ENCODE peak calls at places on chromosomes 16 and 17, in four cellular contexts. M, S, O and W are unnamed samples.
A peak's percentile ranks its signal among the peaks of the same experiment; 100 is the strongest.

GRCh38 chr17:45115871-45116270 is 16.4 kb downstream of the PLCD3 start:
- DNase-seq in M (no peak), S (no peak), O (no peak), W (no peak)

GRCh38 chr17:45790296-45790922 is 6.3 kb downstream of the CRHR1 start:
- DNase-seq in M (no peak), S (no peak), O (no peak), W (no peak)

GRCh38 chr17:83176272-83176955 is 97.0 kb downstream of the METRNL start:
- DNase-seq in M (no peak), S (no peak), O (no peak), W (no peak)

GRCh38 chr16:75702247-75702646 is 986 bp upstream of the DUXB start:
- DNase-seq in M (no peak), S (peak; percentile 49), O (no peak), W (peak; percentile 44)

GRCh38 chr16:53129281-53130192 is 74.7 kb downstream of the CHD9 start:
- DNase-seq in M (no peak), S (peak; percentile 41), O (peak; percentile 12), W (peak; percentile 62)

GRCh38 chr17:56425483-56425882 is 168.0 kb upstream of the NOG start:
- DNase-seq in M (no peak), S (no peak), O (no peak), W (no peak)

GRCh38 chr16:468072-468821 is 42.8 kb downstream of the RAB11FIP3 start:
- DNase-seq in M (no peak), S (no peak), O (no peak), W (no peak)

GRCh38 chr17:66661411-66661843 is 173.5 kb upstream of the CACNG5 start:
- DNase-seq in M (no peak), S (peak; percentile 32), O (no peak), W (no peak)

GRCh38 chr16:90008708-90009145 is 10.5 kb downstream of the DBNDD1 start:
- DNase-seq in M (no peak), S (no peak), O (no peak), W (no peak)

GRCh38 chr17:12985431-12986285 is 32.2 kb downstream of the ELAC2 start:
- DNase-seq in M (no peak), S (no peak), O (no peak), W (no peak)

GRCh38 chr17:58643147-58643546 is 48.7 kb downstream of the TEX14 start:
- DNase-seq in M (no peak), S (no peak), O (no peak), W (no peak)

GRCh38 chr16:89687092-89687940 is 827 bp downstream of the CDK10 start:
- DNase-seq in M (peak; percentile 24), S (peak; percentile 55), O (no peak), W (peak; percentile 99)

GRCh38 chr16:9845661-9846361 is 336.4 kb downstream of the GRIN2A start:
- DNase-seq in M (no peak), S (no peak), O (no peak), W (no peak)

GRCh38 chr16:1749152-1750117 is 21.9 kb downstream of the NME3 start:
- DNase-seq in M (no peak), S (no peak), O (no peak), W (no peak)

GRCh38 chr17:75033346-75034235 is 13.2 kb downstream of the ATP5PD start:
- DNase-seq in M (peak; percentile 83), S (peak; percentile 89), O (peak; percentile 90), W (peak; percentile 94)

GRCh38 chr16:30068333-30068732 is 2.8 kb downstream of the ALDOA start:
- DNase-seq in M (no peak), S (no peak), O (no peak), W (no peak)

GRCh38 chr16:83802135-83802534 is 5.6 kb upstream of the HSBP1 start:
- DNase-seq in M (no peak), S (no peak), O (no peak), W (no peak)

GRCh38 chr17:60410001-60410400 is 12.3 kb upstream of the CHCT1 start:
- DNase-seq in M (no peak), S (no peak), O (no peak), W (no peak)
- TF ChIP-seq NFIC in M (no peak), S (no peak), O (no peak), W (no peak)

DNA sequence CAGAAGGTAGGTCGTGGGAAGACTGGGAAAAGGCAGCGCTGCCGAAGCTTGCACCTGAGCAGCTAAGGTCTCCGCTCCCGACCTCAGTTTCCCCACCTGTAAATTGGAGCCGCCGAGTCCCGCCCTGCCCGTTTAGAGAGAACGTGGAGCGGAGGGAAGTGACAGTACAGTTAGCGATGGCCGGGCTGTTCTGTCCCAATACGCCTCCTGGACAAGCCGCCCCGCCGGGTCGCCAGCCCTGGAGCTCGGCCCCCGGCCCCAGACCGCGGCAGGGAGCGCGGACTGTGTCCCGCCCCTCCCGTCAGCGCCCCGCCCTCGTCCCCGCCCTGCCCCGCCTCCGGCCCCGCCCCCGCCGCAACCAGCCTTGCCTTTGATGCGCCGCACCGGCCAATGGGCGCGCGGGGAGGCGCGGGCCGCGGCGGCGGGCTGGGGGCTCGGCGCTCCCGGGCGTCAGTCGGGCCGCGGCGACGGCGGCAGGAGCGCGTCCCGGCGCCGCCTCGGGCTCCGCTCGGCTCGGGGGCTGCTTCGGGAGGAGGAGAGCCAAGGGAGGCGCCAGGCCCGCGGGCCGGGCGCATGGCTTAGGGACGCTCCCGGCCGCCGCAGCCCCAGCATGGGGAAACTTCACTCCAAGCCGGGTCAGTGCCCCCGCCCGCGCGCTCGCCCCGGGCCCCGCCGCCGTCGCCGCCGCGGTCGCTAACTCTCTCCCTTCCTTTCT is at the start of gene NKD1:
- DNase-seq in M (no peak), S (peak; percentile 95), O (peak; percentile 97), W (peak; percentile 84)
- TF ChIP-seq REST in M (no peak), S (no peak), O (no peak), W (peak; percentile 8)

GRCh38 chr16:67967183-67967955 is 1.1 kb downstream of the SLC12A4 start:
- DNase-seq in M (no peak), S (no peak), O (no peak), W (no peak)

GRCh38 chr16:67968440-67969285 is at the start of gene SLC12A4:
- DNase-seq in M (no peak), S (peak; percentile 99), O (peak; percentile 99), W (peak; percentile 86)

GRCh38 chr16:67969286-67970039 is 1.0 kb upstream of the SLC12A4 start:
- DNase-seq in M (no peak), S (peak; percentile 75), O (no peak), W (peak; percentile 72)

GRCh38 chr16:67966549-67967182 is 1.8 kb downstream of the SLC12A4 start:
- DNase-seq in M (no peak), S (peak; percentile 62), O (no peak), W (peak; percentile 65)

DNA sequence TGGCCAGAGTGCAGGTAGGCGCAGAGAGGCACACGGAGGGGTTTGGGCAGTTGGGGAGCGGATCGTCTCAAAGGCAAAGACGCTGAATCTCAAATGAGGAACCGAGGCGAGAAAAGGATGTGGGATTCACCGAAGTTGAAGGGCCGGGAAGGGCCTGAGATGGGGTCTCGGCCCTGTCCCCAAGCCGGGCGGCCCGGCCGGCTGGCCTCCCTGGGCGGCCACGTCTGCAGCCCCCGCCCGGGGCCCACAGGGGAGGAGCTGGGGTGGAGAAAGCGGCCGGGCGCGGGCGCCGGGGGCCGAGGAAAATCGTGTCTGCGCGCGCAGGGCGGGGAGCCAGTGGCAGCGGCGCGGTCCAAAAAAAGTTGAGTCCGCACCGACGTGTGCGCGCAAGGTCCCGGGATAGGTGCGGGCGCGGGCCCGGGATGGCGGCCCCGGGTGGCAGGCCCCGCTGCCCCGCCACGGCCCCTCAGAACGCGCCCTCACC is 439 bp downstream of the SLC12A4 start:
- DNase-seq in M (no peak), S (peak; percentile 84), O (peak; percentile 82), W (no peak)
- TF ChIP-seq NFIC in M (no peak), S (no peak), O (no peak), W (no peak)

DNA sequence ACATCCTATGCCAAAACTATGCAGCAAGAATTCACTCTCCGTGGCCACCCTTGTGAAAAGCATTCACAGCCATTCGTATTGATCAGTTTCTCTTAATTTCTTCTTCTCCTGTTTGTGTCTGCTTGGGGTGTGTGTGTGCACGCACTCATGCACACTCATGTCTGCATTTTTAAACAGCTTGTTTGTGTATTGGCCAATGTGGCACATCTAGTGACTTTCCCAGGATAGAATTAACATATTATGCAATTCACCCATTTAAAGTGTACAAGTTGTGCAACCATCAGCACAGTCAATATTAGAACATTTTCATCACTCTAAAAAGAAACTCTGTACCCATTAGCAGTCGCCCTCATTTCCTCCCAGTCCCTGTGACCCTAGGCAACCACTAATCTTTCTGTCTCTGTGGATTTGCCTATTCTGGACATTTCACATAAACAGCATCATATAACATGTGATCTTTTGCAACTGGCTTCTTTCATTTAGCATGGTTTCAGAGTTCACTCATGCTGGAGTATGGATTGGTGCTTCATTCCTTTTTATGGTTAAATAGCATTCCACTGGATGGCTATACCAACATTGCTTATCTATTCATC is 20.1 kb downstream of the IRX3 start:
- DNase-seq in M (no peak), S (no peak), O (no peak), W (peak; percentile 92)
- TF ChIP-seq REST in M (no peak), S (no peak), O (no peak), W (no peak)

GRCh38 chr16:3131755-3132377 is 3.0 kb upstream of the ZNF213 start:
- DNase-seq in M (no peak), S (peak; percentile 66), O (peak; percentile 68), W (peak; percentile 48)
- TF ChIP-seq NFIC in M (no peak), S (no peak), O (no peak), W (no peak)